ENCODE peak calls at places on chromosomes 3 and 15, in eight cellular contexts. One of them, this sample, is unnamed.
A peak's percentile ranks its signal among the peaks of the same experiment; 100 is the strongest.

GRCh38 chr15:101135532-101136166 is 116.2 kb downstream of the CHSY1 start:
- DNase-seq in AG10803: no peak
- DNase-seq in amygdala: no peak
- DNase-seq in DND-41: no peak
- DNase-seq in naive thymus-derived CD4-positive, alpha-beta T cell: no peak
- DNase-seq in chondrocyte: no peak
- DNase-seq in nucleus accumbens: no peak
- DNase-seq in COR-L47: no peak
- DNase-seq in this sample: peak; percentile 53

GRCh38 chr3:189355481-189356201 is 183.9 kb downstream of the TPRG1 start:
- DNase-seq in AG10803: peak; percentile 65
- DNase-seq in amygdala: no peak
- DNase-seq in DND-41: peak; percentile 18
- DNase-seq in naive thymus-derived CD4-positive, alpha-beta T cell: peak; percentile 73
- DNase-seq in chondrocyte: no peak
- DNase-seq in nucleus accumbens: no peak
- DNase-seq in COR-L47: no peak
- DNase-seq in this sample: no peak

GRCh38 chr3:27714692-27715453 is 7.2 kb downstream of the EOMES start:
- DNase-seq in AG10803: no peak
- DNase-seq in amygdala: no peak
- DNase-seq in DND-41: no peak
- DNase-seq in naive thymus-derived CD4-positive, alpha-beta T cell: no peak
- DNase-seq in chondrocyte: no peak
- DNase-seq in nucleus accumbens: no peak
- DNase-seq in COR-L47: no peak
- DNase-seq in this sample: no peak

GRCh38 chr15:78092111-78093041 is at the start of gene SH2D7:
- DNase-seq in AG10803: no peak
- DNase-seq in amygdala: no peak
- DNase-seq in DND-41: peak; percentile 75
- DNase-seq in naive thymus-derived CD4-positive, alpha-beta T cell: no peak
- DNase-seq in chondrocyte: peak; percentile 51
- DNase-seq in nucleus accumbens: no peak
- DNase-seq in COR-L47: no peak
- DNase-seq in this sample: no peak

GRCh38 chr3:177427096-177427495 is 229.8 kb upstream of the TBL1XR1 start:
- DNase-seq in AG10803: no peak
- DNase-seq in amygdala: no peak
- DNase-seq in DND-41: peak; percentile 27
- DNase-seq in naive thymus-derived CD4-positive, alpha-beta T cell: peak; percentile 16
- DNase-seq in chondrocyte: no peak
- DNase-seq in nucleus accumbens: no peak
- DNase-seq in COR-L47: no peak
- DNase-seq in this sample: no peak

GRCh38 chr15:90209591-90209990 is 8.5 kb downstream of the SEMA4B start:
- DNase-seq in AG10803: no peak
- DNase-seq in amygdala: no peak
- DNase-seq in DND-41: no peak
- DNase-seq in naive thymus-derived CD4-positive, alpha-beta T cell: no peak
- DNase-seq in chondrocyte: no peak
- DNase-seq in nucleus accumbens: no peak
- DNase-seq in COR-L47: no peak
- DNase-seq in this sample: no peak

GRCh38 chr3:143808999-143809700 is 39.1 kb downstream of the SLC9A9 start:
- DNase-seq in AG10803: peak; percentile 81
- DNase-seq in amygdala: no peak
- DNase-seq in DND-41: no peak
- DNase-seq in naive thymus-derived CD4-positive, alpha-beta T cell: no peak
- DNase-seq in chondrocyte: no peak
- DNase-seq in nucleus accumbens: no peak
- DNase-seq in COR-L47: no peak
- DNase-seq in this sample: no peak

GRCh38 chr15:62850791-62851291 is 191.7 kb upstream of the TPM1 start:
- DNase-seq in AG10803: peak; percentile 93
- DNase-seq in amygdala: no peak
- DNase-seq in DND-41: no peak
- DNase-seq in naive thymus-derived CD4-positive, alpha-beta T cell: no peak
- DNase-seq in chondrocyte: no peak
- DNase-seq in nucleus accumbens: no peak
- DNase-seq in COR-L47: no peak
- DNase-seq in this sample: no peak

GRCh38 chr15:69225355-69226027 is 65.1 kb downstream of the GLCE start:
- DNase-seq in AG10803: peak; percentile 37
- DNase-seq in amygdala: no peak
- DNase-seq in DND-41: no peak
- DNase-seq in naive thymus-derived CD4-positive, alpha-beta T cell: no peak
- DNase-seq in chondrocyte: no peak
- DNase-seq in nucleus accumbens: no peak
- DNase-seq in COR-L47: peak; percentile 28
- DNase-seq in this sample: no peak

GRCh38 chr15:43769584-43770228 is 7.1 kb downstream of the ELL3 start:
- DNase-seq in AG10803: peak; percentile 65
- DNase-seq in amygdala: peak; percentile 54
- DNase-seq in DND-41: peak; percentile 62
- DNase-seq in naive thymus-derived CD4-positive, alpha-beta T cell: peak; percentile 54
- DNase-seq in chondrocyte: no peak
- DNase-seq in nucleus accumbens: peak; percentile 26
- DNase-seq in COR-L47: peak; percentile 28
- DNase-seq in this sample: peak; percentile 74

GRCh38 chr15:78684645-78685044 is 43.6 kb upstream of the CHRNB4 start:
- DNase-seq in AG10803: no peak
- DNase-seq in amygdala: no peak
- DNase-seq in DND-41: no peak
- DNase-seq in naive thymus-derived CD4-positive, alpha-beta T cell: no peak
- DNase-seq in chondrocyte: no peak
- DNase-seq in nucleus accumbens: no peak
- DNase-seq in COR-L47: no peak
- DNase-seq in this sample: no peak

GRCh38 chr3:62003833-62004232 is 369.5 kb downstream of the FEZF2 start:
- DNase-seq in AG10803: no peak
- DNase-seq in amygdala: no peak
- DNase-seq in DND-41: no peak
- DNase-seq in naive thymus-derived CD4-positive, alpha-beta T cell: no peak
- DNase-seq in chondrocyte: no peak
- DNase-seq in nucleus accumbens: no peak
- DNase-seq in COR-L47: no peak
- DNase-seq in this sample: no peak

GRCh38 chr3:159319156-159319555 is 517.3 kb downstream of the MFSD1 start:
- DNase-seq in AG10803: no peak
- DNase-seq in amygdala: no peak
- DNase-seq in DND-41: no peak
- DNase-seq in naive thymus-derived CD4-positive, alpha-beta T cell: no peak
- DNase-seq in chondrocyte: no peak
- DNase-seq in nucleus accumbens: no peak
- DNase-seq in COR-L47: no peak
- DNase-seq in this sample: no peak

GRCh38 chr3:124260206-124260915 is 268.4 kb upstream of the ROPN1 start:
- DNase-seq in AG10803: peak; percentile 90
- DNase-seq in amygdala: no peak
- DNase-seq in DND-41: no peak
- DNase-seq in naive thymus-derived CD4-positive, alpha-beta T cell: no peak
- DNase-seq in chondrocyte: no peak
- DNase-seq in nucleus accumbens: no peak
- DNase-seq in COR-L47: no peak
- DNase-seq in this sample: no peak

GRCh38 chr3:179348325-179349013 is 960 bp downstream of the MFN1 start:
- DNase-seq in AG10803: no peak
- DNase-seq in amygdala: no peak
- DNase-seq in DND-41: no peak
- DNase-seq in naive thymus-derived CD4-positive, alpha-beta T cell: no peak
- DNase-seq in chondrocyte: no peak
- DNase-seq in nucleus accumbens: no peak
- DNase-seq in COR-L47: no peak
- DNase-seq in this sample: peak; percentile 45

GRCh38 chr3:125437631-125438435 is 62.7 kb upstream of the ZNF148 start:
- DNase-seq in AG10803: peak; percentile 40
- DNase-seq in amygdala: peak; percentile 57
- DNase-seq in DND-41: peak; percentile 59
- DNase-seq in naive thymus-derived CD4-positive, alpha-beta T cell: peak; percentile 63
- DNase-seq in chondrocyte: no peak
- DNase-seq in nucleus accumbens: peak; percentile 60
- DNase-seq in COR-L47: peak; percentile 10
- DNase-seq in this sample: peak; percentile 45

GRCh38 chr3:42654331-42655201 is 1.1 kb downstream of the ZBTB47 start:
- DNase-seq in AG10803: peak; percentile 59
- DNase-seq in amygdala: peak; percentile 83
- DNase-seq in DND-41: no peak
- DNase-seq in naive thymus-derived CD4-positive, alpha-beta T cell: no peak
- DNase-seq in chondrocyte: no peak
- DNase-seq in nucleus accumbens: peak; percentile 69
- DNase-seq in COR-L47: peak; percentile 5
- DNase-seq in this sample: peak; percentile 35

GRCh38 chr3:55541456-55541855 is 54.4 kb upstream of the WNT5A start:
- DNase-seq in AG10803: no peak
- DNase-seq in amygdala: no peak
- DNase-seq in DND-41: no peak
- DNase-seq in naive thymus-derived CD4-positive, alpha-beta T cell: no peak
- DNase-seq in chondrocyte: no peak
- DNase-seq in nucleus accumbens: no peak
- DNase-seq in COR-L47: no peak
- DNase-seq in this sample: no peak

GRCh38 chr3:147393261-147393964 is 12.9 kb downstream of the ZIC4 start:
- DNase-seq in AG10803: peak; percentile 56
- DNase-seq in amygdala: peak; percentile 42
- DNase-seq in DND-41: no peak
- DNase-seq in naive thymus-derived CD4-positive, alpha-beta T cell: no peak
- DNase-seq in chondrocyte: peak; percentile 94
- DNase-seq in nucleus accumbens: peak; percentile 80
- DNase-seq in COR-L47: no peak
- DNase-seq in this sample: no peak

GRCh38 chr3:131142580-131142979 is 115.9 kb downstream of the NEK11 start:
- DNase-seq in AG10803: peak; percentile 3
- DNase-seq in amygdala: no peak
- DNase-seq in DND-41: no peak
- DNase-seq in naive thymus-derived CD4-positive, alpha-beta T cell: no peak
- DNase-seq in chondrocyte: no peak
- DNase-seq in nucleus accumbens: no peak
- DNase-seq in COR-L47: no peak
- DNase-seq in this sample: no peak

GRCh38 chr3:185585523-185585861 is 603 bp upstream of the SENP2 start:
- DNase-seq in AG10803: no peak
- DNase-seq in amygdala: no peak
- DNase-seq in DND-41: no peak
- DNase-seq in naive thymus-derived CD4-positive, alpha-beta T cell: no peak
- DNase-seq in chondrocyte: no peak
- DNase-seq in nucleus accumbens: no peak
- DNase-seq in COR-L47: no peak
- DNase-seq in this sample: no peak

GRCh38 chr15:58932791-58933310 is 628 bp downstream of the SLTM start:
- DNase-seq in AG10803: peak; percentile 45
- DNase-seq in amygdala: peak; percentile 63
- DNase-seq in DND-41: no peak
- DNase-seq in naive thymus-derived CD4-positive, alpha-beta T cell: no peak
- DNase-seq in chondrocyte: no peak
- DNase-seq in nucleus accumbens: peak; percentile 60
- DNase-seq in COR-L47: peak; percentile 32
- DNase-seq in this sample: no peak

GRCh38 chr15:78429477-78429876 is 8.5 kb upstream of the IREB2 start:
- DNase-seq in AG10803: no peak
- DNase-seq in amygdala: no peak
- DNase-seq in DND-41: no peak
- DNase-seq in naive thymus-derived CD4-positive, alpha-beta T cell: no peak
- DNase-seq in chondrocyte: no peak
- DNase-seq in nucleus accumbens: no peak
- DNase-seq in COR-L47: no peak
- DNase-seq in this sample: no peak

GRCh38 chr3:81910244-81910852 is 148.9 kb upstream of the GBE1 start:
- DNase-seq in AG10803: peak; percentile 42
- DNase-seq in amygdala: no peak
- DNase-seq in DND-41: peak; percentile 30
- DNase-seq in naive thymus-derived CD4-positive, alpha-beta T cell: peak; percentile 40
- DNase-seq in chondrocyte: no peak
- DNase-seq in nucleus accumbens: no peak
- DNase-seq in COR-L47: no peak
- DNase-seq in this sample: no peak

GRCh38 chr15:60390931-60391501 is 6.8 kb downstream of the ANXA2 start:
- DNase-seq in AG10803: peak; percentile 91
- DNase-seq in amygdala: no peak
- DNase-seq in DND-41: no peak
- DNase-seq in naive thymus-derived CD4-positive, alpha-beta T cell: no peak
- DNase-seq in chondrocyte: no peak
- DNase-seq in nucleus accumbens: no peak
- DNase-seq in COR-L47: no peak
- DNase-seq in this sample: no peak

GRCh38 chr3:131630117-131630516 is 127.3 kb upstream of the MRPL3 start:
- DNase-seq in AG10803: peak; percentile 16
- DNase-seq in amygdala: no peak
- DNase-seq in DND-41: no peak
- DNase-seq in naive thymus-derived CD4-positive, alpha-beta T cell: no peak
- DNase-seq in chondrocyte: no peak
- DNase-seq in nucleus accumbens: no peak
- DNase-seq in COR-L47: no peak
- DNase-seq in this sample: no peak

GRCh38 chr3:30476373-30477082 is 129.9 kb upstream of the TGFBR2 start:
- DNase-seq in AG10803: peak; percentile 87
- DNase-seq in amygdala: no peak
- DNase-seq in DND-41: no peak
- DNase-seq in naive thymus-derived CD4-positive, alpha-beta T cell: no peak
- DNase-seq in chondrocyte: no peak
- DNase-seq in nucleus accumbens: no peak
- DNase-seq in COR-L47: no peak
- DNase-seq in this sample: no peak

GRCh38 chr15:67807141-67807540 is 18.2 kb upstream of the SKOR1 start:
- DNase-seq in AG10803: no peak
- DNase-seq in amygdala: no peak
- DNase-seq in DND-41: no peak
- DNase-seq in naive thymus-derived CD4-positive, alpha-beta T cell: no peak
- DNase-seq in chondrocyte: peak; percentile 59
- DNase-seq in nucleus accumbens: no peak
- DNase-seq in COR-L47: no peak
- DNase-seq in this sample: no peak

This sample was measured in B cell.